ENCODE peak calls at places on chromosomes 3 and 15, in four cellular contexts. U, H, S and G are unnamed samples.

GRCh38 chr15:44550256-44550655 is 13.3 kb downstream of the EIF3J start:
- DNase-seq in H (no peak), S (no peak), U (peak; percentile 58), G (no peak)

GRCh38 chr15:71748327-71748726 is 62.0 kb upstream of the NR2E3 start:
- DNase-seq in H (no peak), S (no peak), U (no peak), G (no peak)

GRCh38 chr3:46882377-46883015 is 5.0 kb downstream of the PTH1R start:
- DNase-seq in S (no peak), U (peak; percentile 70), H (peak; percentile 91), G (peak; percentile 64)

GRCh38 chr3:16289144-16289889 is 24.3 kb downstream of the OXNAD1 start:
- DNase-seq in S (no peak), H (no peak), U (no peak), G (no peak)

GRCh38 chr3:171356251-171356650 is 104.0 kb downstream of the TNIK start:
- DNase-seq in U (no peak), H (no peak), S (no peak), G (no peak)

GRCh38 chr3:10983219-10983916 is 9.2 kb upstream of the SLC6A1 start:
- DNase-seq in H (peak; percentile 86), S (peak; percentile 9), U (peak; percentile 33), G (peak; percentile 77)

GRCh38 chr15:72248514-72248913 is 17.5 kb upstream of the PKM start:
- DNase-seq in U (no peak), S (no peak), H (no peak), G (no peak)

GRCh38 chr3:41404601-41405000 is 205.3 kb downstream of the CTNNB1 start:
- DNase-seq in S (no peak), U (no peak), H (no peak), G (no peak)

GRCh38 chr3:66276705-66277274 is 56.0 kb downstream of the SLC25A26 start:
- DNase-seq in U (peak; percentile 86), H (peak; percentile 47), S (peak; percentile 62), G (peak; percentile 49)

GRCh38 chr15:62454567-62455172 is 289.6 kb upstream of the C2CD4B start:
- DNase-seq in U (no peak), S (no peak), H (no peak), G (no peak)

GRCh38 chr3:177686671-177687070 is 489.4 kb upstream of the TBL1XR1 start:
- DNase-seq in S (no peak), U (no peak), H (no peak), G (no peak)

GRCh38 chr3:58779934-58780333 is 113.4 kb upstream of the FAM3D start:
- DNase-seq in U (no peak), S (no peak), H (no peak), G (no peak)

GRCh38 chr3:197317250-197317963 is 19.0 kb upstream of the DLG1 start:
- DNase-seq in H (no peak), U (peak; percentile 93), S (no peak), G (no peak)

GRCh38 chr15:59290311-59291213 is 82.1 kb downstream of the MYO1E start:
- DNase-seq in S (no peak), H (no peak), U (no peak), G (no peak)

GRCh38 chr3:42269647-42270046 is 3.7 kb upstream of the CCK start:
- DNase-seq in U (no peak), S (no peak), H (no peak), G (no peak)

GRCh38 chr3:108441081-108441507 is 69.3 kb downstream of the MYH15 start:
- DNase-seq in U (no peak), H (no peak), S (no peak), G (no peak)

GRCh38 chr3:43584043-43584826 is 37.6 kb downstream of the ANO10 start:
- DNase-seq in H (no peak), S (no peak), U (no peak), G (no peak)

GRCh38 chr15:66743703-66744536 is 41.9 kb downstream of the SMAD6 start:
- DNase-seq in H (no peak), S (no peak), U (peak; percentile 66), G (no peak)

GRCh38 chr3:45226206-45226915 is at the start of gene TMEM158:
- DNase-seq in H (peak; percentile 99), U (peak; percentile 79), S (no peak), G (peak; percentile 97)

GRCh38 chr3:176651622-176652021 is 545.7 kb downstream of the TBL1XR1 start:
- DNase-seq in U (no peak), H (no peak), S (no peak), G (no peak)

GRCh38 chr3:191715585-191715984 is 254.6 kb downstream of the PYDC2 start:
- DNase-seq in S (no peak), U (no peak), H (no peak), G (no peak)

GRCh38 chr3:117998071-117998470 is 1036.6 kb downstream of the IGSF11 start:
- DNase-seq in H (no peak), U (no peak), S (no peak), G (no peak)

GRCh38 chr15:49460411-49460941 is 37.4 kb downstream of the FGF7 start:
- DNase-seq in U (no peak), S (no peak), H (no peak), G (no peak)

GRCh38 chr15:42427429-42428223 is 63.3 kb downstream of the ZNF106 start:
- DNase-seq in H (no peak), S (peak; percentile 52), U (peak; percentile 64), G (no peak)

GRCh38 chr3:123067689-123068226 is 933 bp downstream of the PDIA5 start:
- DNase-seq in H (no peak), U (no peak), S (no peak), G (no peak)

GRCh38 chr3:177589921-177590336 is 392.6 kb upstream of the TBL1XR1 start:
- DNase-seq in H (no peak), U (peak; percentile 95), S (peak; percentile 89), G (no peak)

GRCh38 chr3:170043506-170043905 is 5.7 kb downstream of the GPR160 start:
- DNase-seq in S (no peak), H (no peak), U (no peak), G (no peak)

GRCh38 chr15:35184646-35185045 is 99.6 kb upstream of the NANOGP8 start:
- DNase-seq in S (no peak), H (no peak), U (no peak), G (no peak)

GRCh38 chr3:81315051-81315450 is 446.4 kb downstream of the GBE1 start:
- DNase-seq in S (no peak), H (no peak), U (no peak), G (no peak)

GRCh38 chr3:32603064-32603463 is 32.4 kb upstream of the DYNC1LI1 start:
- DNase-seq in S (no peak), U (no peak), H (peak; percentile 28), G (no peak)

GRCh38 chr15:89332446-89332845 is 2.2 kb downstream of the POLG start:
- DNase-seq in S (no peak), U (peak; percentile 37), H (peak; percentile 92), G (peak; percentile 74)

GRCh38 chr3:43523454-43524053 is 98.3 kb downstream of the ANO10 start:
- DNase-seq in H (no peak), U (no peak), S (no peak), G (no peak)

GRCh38 chr3:100802126-100802525 is 92.8 kb downstream of the TFG start:
- DNase-seq in U (no peak), H (no peak), S (no peak), G (no peak)

GRCh38 chr3:18124501-18124900 is 300.6 kb downstream of the SATB1 start:
- DNase-seq in U (peak; percentile 60), S (peak; percentile 31), H (no peak), G (no peak)

GRCh38 chr15:76994971-76995945 is at the start of gene PSTPIP1:
- DNase-seq in U (no peak), S (no peak), H (peak; percentile 62), G (no peak)

GRCh38 chr15:101206173-101206572 is 45.7 kb downstream of the CHSY1 start:
- DNase-seq in S (no peak), H (no peak), U (peak; percentile 38), G (no peak)

GRCh38 chr15:31758126-31758525 is 272.2 kb upstream of the CHRNA7 start:
- DNase-seq in U (peak; percentile 44), H (no peak), S (no peak), G (no peak)

GRCh38 chr3:59680916-59681315 is 631.1 kb upstream of the CFAP20DC start:
- DNase-seq in S (no peak), H (no peak), U (no peak), G (no peak)

GRCh38 chr3:158121295-158121694 is 11.4 kb downstream of the RSRC1 start:
- DNase-seq in U (no peak), H (no peak), S (no peak), G (no peak)

GRCh38 chr15:89333011-89333860 is 1.4 kb downstream of the POLG start:
- DNase-seq in S (no peak), H (peak; percentile 63), U (no peak), G (no peak)